ENCODE peak calls at places on chromosomes 6 and 20, in ten cellular contexts. One of them, this sample, is unnamed.

GRCh38 chr20:24704899-24705298 is 235.5 kb downstream of the SYNDIG1 start:
- DNase-seq in CD14-positive monocyte: no peak
- DNase-seq in Calu3: no peak
- DNase-seq in NT2/D1: no peak
- DNase-seq in stimulated activated CD4-positive, alpha-beta T cell treated with anti-CD3 and anti-CD28 coated beads, TNF-alpha, amount 100 ng/mL, for 24 hours: no peak
- DNase-seq in A549: no peak
- DNase-seq in stimulated activated CD8-positive, alpha-beta memory T cell treated with anti-CD3 and anti-CD28 coated beads, Interleukin-15, amount 100 ng/mL, for 24 hours: no peak
- DNase-seq in ELR: no peak
- DNase-seq in K562: no peak
- DNase-seq in SJSA1: no peak
- DNase-seq in this sample: no peak

GRCh38 chr6:139368661-139369060 is 5.8 kb downstream of the CITED2 start:
- DNase-seq in stimulated activated CD8-positive, alpha-beta memory T cell treated with anti-CD3 and anti-CD28 coated beads, Interleukin-15, amount 100 ng/mL, for 24 hours: no peak
- DNase-seq in K562: no peak
- DNase-seq in A549: no peak
- DNase-seq in stimulated activated CD4-positive, alpha-beta T cell treated with anti-CD3 and anti-CD28 coated beads, TNF-alpha, amount 100 ng/mL, for 24 hours: no peak
- DNase-seq in Calu3: no peak
- DNase-seq in CD14-positive monocyte: no peak
- DNase-seq in SJSA1: no peak
- DNase-seq in NT2/D1: no peak
- DNase-seq in ELR: no peak
- DNase-seq in this sample: no peak

GRCh38 chr6:48570656-48571055 is 459.7 kb upstream of the PTCHD4 start:
- DNase-seq in K562: no peak
- DNase-seq in ELR: no peak
- DNase-seq in stimulated activated CD4-positive, alpha-beta T cell treated with anti-CD3 and anti-CD28 coated beads, TNF-alpha, amount 100 ng/mL, for 24 hours: no peak
- DNase-seq in NT2/D1: no peak
- DNase-seq in CD14-positive monocyte: no peak
- DNase-seq in Calu3: no peak
- DNase-seq in SJSA1: no peak
- DNase-seq in A549: no peak
- DNase-seq in stimulated activated CD8-positive, alpha-beta memory T cell treated with anti-CD3 and anti-CD28 coated beads, Interleukin-15, amount 100 ng/mL, for 24 hours: no peak
- DNase-seq in this sample: no peak

GRCh38 chr20:34061695-34062094 is 50.3 kb downstream of the EIF2S2 start:
- DNase-seq in CD14-positive monocyte: no peak
- DNase-seq in A549: no peak
- DNase-seq in Calu3: no peak
- DNase-seq in ELR: no peak
- DNase-seq in NT2/D1: no peak
- DNase-seq in stimulated activated CD8-positive, alpha-beta memory T cell treated with anti-CD3 and anti-CD28 coated beads, Interleukin-15, amount 100 ng/mL, for 24 hours: no peak
- DNase-seq in stimulated activated CD4-positive, alpha-beta T cell treated with anti-CD3 and anti-CD28 coated beads, TNF-alpha, amount 100 ng/mL, for 24 hours: no peak
- DNase-seq in SJSA1: no peak
- DNase-seq in K562: no peak
- DNase-seq in this sample: no peak

GRCh38 chr6:122609881-122610689 is at the start of gene PKIB:
- DNase-seq in ELR: peak; percentile 88
- DNase-seq in Calu3: peak; percentile 87
- DNase-seq in A549: peak; percentile 60
- DNase-seq in stimulated activated CD4-positive, alpha-beta T cell treated with anti-CD3 and anti-CD28 coated beads, TNF-alpha, amount 100 ng/mL, for 24 hours: peak; percentile 11
- DNase-seq in NT2/D1: no peak
- DNase-seq in CD14-positive monocyte: peak; percentile 47
- DNase-seq in stimulated activated CD8-positive, alpha-beta memory T cell treated with anti-CD3 and anti-CD28 coated beads, Interleukin-15, amount 100 ng/mL, for 24 hours: peak; percentile 2
- DNase-seq in K562: peak; percentile 22
- DNase-seq in SJSA1: peak; percentile 64
- DNase-seq in this sample: peak; percentile 37

GRCh38 chr20:57482148-57482547 is 42.8 kb downstream of the CTCFL start:
- DNase-seq in stimulated activated CD8-positive, alpha-beta memory T cell treated with anti-CD3 and anti-CD28 coated beads, Interleukin-15, amount 100 ng/mL, for 24 hours: no peak
- DNase-seq in CD14-positive monocyte: no peak
- DNase-seq in ELR: no peak
- DNase-seq in A549: no peak
- DNase-seq in NT2/D1: no peak
- DNase-seq in SJSA1: no peak
- DNase-seq in Calu3: peak; percentile 33
- DNase-seq in K562: no peak
- DNase-seq in stimulated activated CD4-positive, alpha-beta T cell treated with anti-CD3 and anti-CD28 coated beads, TNF-alpha, amount 100 ng/mL, for 24 hours: no peak
- DNase-seq in this sample: no peak

GRCh38 chr6:56875961-56876360 is 78.9 kb upstream of the BEND6 start:
- DNase-seq in ELR: no peak
- DNase-seq in K562: no peak
- DNase-seq in NT2/D1: no peak
- DNase-seq in CD14-positive monocyte: no peak
- DNase-seq in stimulated activated CD8-positive, alpha-beta memory T cell treated with anti-CD3 and anti-CD28 coated beads, Interleukin-15, amount 100 ng/mL, for 24 hours: no peak
- DNase-seq in SJSA1: no peak
- DNase-seq in A549: peak; percentile 57
- DNase-seq in stimulated activated CD4-positive, alpha-beta T cell treated with anti-CD3 and anti-CD28 coated beads, TNF-alpha, amount 100 ng/mL, for 24 hours: no peak
- DNase-seq in Calu3: no peak
- DNase-seq in this sample: no peak

GRCh38 chr6:43078651-43079050 is 2.5 kb downstream of the PTK7 start:
- DNase-seq in A549: no peak
- DNase-seq in Calu3: no peak
- DNase-seq in ELR: peak; percentile 26
- DNase-seq in NT2/D1: no peak
- DNase-seq in CD14-positive monocyte: no peak
- DNase-seq in stimulated activated CD8-positive, alpha-beta memory T cell treated with anti-CD3 and anti-CD28 coated beads, Interleukin-15, amount 100 ng/mL, for 24 hours: no peak
- DNase-seq in SJSA1: no peak
- DNase-seq in K562: no peak
- DNase-seq in stimulated activated CD4-positive, alpha-beta T cell treated with anti-CD3 and anti-CD28 coated beads, TNF-alpha, amount 100 ng/mL, for 24 hours: no peak
- DNase-seq in this sample: peak; percentile 32

GRCh38 chr6:55729665-55730064 is 145.7 kb downstream of the BMP5 start:
- DNase-seq in NT2/D1: no peak
- DNase-seq in stimulated activated CD4-positive, alpha-beta T cell treated with anti-CD3 and anti-CD28 coated beads, TNF-alpha, amount 100 ng/mL, for 24 hours: no peak
- DNase-seq in SJSA1: no peak
- DNase-seq in ELR: no peak
- DNase-seq in A549: no peak
- DNase-seq in Calu3: no peak
- DNase-seq in K562: no peak
- DNase-seq in stimulated activated CD8-positive, alpha-beta memory T cell treated with anti-CD3 and anti-CD28 coated beads, Interleukin-15, amount 100 ng/mL, for 24 hours: no peak
- DNase-seq in CD14-positive monocyte: no peak
- DNase-seq in this sample: no peak

GRCh38 chr6:44841829-44842228 is 454.3 kb downstream of the CDC5L start:
- DNase-seq in Calu3: no peak
- DNase-seq in NT2/D1: no peak
- DNase-seq in K562: no peak
- DNase-seq in ELR: no peak
- DNase-seq in SJSA1: no peak
- DNase-seq in A549: no peak
- DNase-seq in stimulated activated CD4-positive, alpha-beta T cell treated with anti-CD3 and anti-CD28 coated beads, TNF-alpha, amount 100 ng/mL, for 24 hours: no peak
- DNase-seq in stimulated activated CD8-positive, alpha-beta memory T cell treated with anti-CD3 and anti-CD28 coated beads, Interleukin-15, amount 100 ng/mL, for 24 hours: no peak
- DNase-seq in CD14-positive monocyte: no peak
- DNase-seq in this sample: no peak

GRCh38 chr20:57040924-57041323 is 225.5 kb downstream of the BMP7 start:
- DNase-seq in ELR: peak; percentile 95
- DNase-seq in stimulated activated CD8-positive, alpha-beta memory T cell treated with anti-CD3 and anti-CD28 coated beads, Interleukin-15, amount 100 ng/mL, for 24 hours: no peak
- DNase-seq in NT2/D1: no peak
- DNase-seq in A549: no peak
- DNase-seq in stimulated activated CD4-positive, alpha-beta T cell treated with anti-CD3 and anti-CD28 coated beads, TNF-alpha, amount 100 ng/mL, for 24 hours: no peak
- DNase-seq in Calu3: no peak
- DNase-seq in SJSA1: no peak
- DNase-seq in K562: no peak
- DNase-seq in CD14-positive monocyte: peak; percentile 19
- DNase-seq in this sample: peak; percentile 51

GRCh38 chr6:97689078-97689754 is 406.2 kb upstream of the MMS22L start:
- DNase-seq in A549: no peak
- DNase-seq in CD14-positive monocyte: no peak
- DNase-seq in Calu3: no peak
- DNase-seq in stimulated activated CD8-positive, alpha-beta memory T cell treated with anti-CD3 and anti-CD28 coated beads, Interleukin-15, amount 100 ng/mL, for 24 hours: no peak
- DNase-seq in ELR: no peak
- DNase-seq in K562: no peak
- DNase-seq in NT2/D1: no peak
- DNase-seq in SJSA1: no peak
- DNase-seq in stimulated activated CD4-positive, alpha-beta T cell treated with anti-CD3 and anti-CD28 coated beads, TNF-alpha, amount 100 ng/mL, for 24 hours: no peak
- DNase-seq in this sample: no peak

GRCh38 chr6:106287215-106287614 is 38.3 kb downstream of the ATG5 start:
- DNase-seq in A549: no peak
- DNase-seq in stimulated activated CD4-positive, alpha-beta T cell treated with anti-CD3 and anti-CD28 coated beads, TNF-alpha, amount 100 ng/mL, for 24 hours: no peak
- DNase-seq in CD14-positive monocyte: no peak
- DNase-seq in SJSA1: no peak
- DNase-seq in NT2/D1: no peak
- DNase-seq in Calu3: no peak
- DNase-seq in ELR: no peak
- DNase-seq in K562: no peak
- DNase-seq in stimulated activated CD8-positive, alpha-beta memory T cell treated with anti-CD3 and anti-CD28 coated beads, Interleukin-15, amount 100 ng/mL, for 24 hours: no peak
- DNase-seq in this sample: no peak

GRCh38 chr6:35496851-35497570 is at the start of gene TEAD3:
- DNase-seq in A549: peak; percentile 63
- DNase-seq in stimulated activated CD4-positive, alpha-beta T cell treated with anti-CD3 and anti-CD28 coated beads, TNF-alpha, amount 100 ng/mL, for 24 hours: no peak
- DNase-seq in CD14-positive monocyte: no peak
- DNase-seq in stimulated activated CD8-positive, alpha-beta memory T cell treated with anti-CD3 and anti-CD28 coated beads, Interleukin-15, amount 100 ng/mL, for 24 hours: peak; percentile 21
- DNase-seq in NT2/D1: peak; percentile 68
- DNase-seq in Calu3: peak; percentile 84
- DNase-seq in SJSA1: peak; percentile 74
- DNase-seq in ELR: peak; percentile 77
- DNase-seq in K562: peak; percentile 98
- DNase-seq in this sample: peak; percentile 36

GRCh38 chr6:17278289-17279061 is 2.7 kb upstream of the RBM24 start:
- DNase-seq in K562: no peak
- DNase-seq in CD14-positive monocyte: no peak
- DNase-seq in ELR: peak; percentile 93
- DNase-seq in NT2/D1: no peak
- DNase-seq in stimulated activated CD4-positive, alpha-beta T cell treated with anti-CD3 and anti-CD28 coated beads, TNF-alpha, amount 100 ng/mL, for 24 hours: no peak
- DNase-seq in A549: no peak
- DNase-seq in stimulated activated CD8-positive, alpha-beta memory T cell treated with anti-CD3 and anti-CD28 coated beads, Interleukin-15, amount 100 ng/mL, for 24 hours: no peak
- DNase-seq in Calu3: no peak
- DNase-seq in SJSA1: peak; percentile 82
- DNase-seq in this sample: peak; percentile 31

GRCh38 chr6:128597956-128598355 is 77.6 kb upstream of the PTPRK start:
- DNase-seq in SJSA1: no peak
- DNase-seq in CD14-positive monocyte: no peak
- DNase-seq in NT2/D1: no peak
- DNase-seq in Calu3: no peak
- DNase-seq in ELR: peak; percentile 23
- DNase-seq in stimulated activated CD4-positive, alpha-beta T cell treated with anti-CD3 and anti-CD28 coated beads, TNF-alpha, amount 100 ng/mL, for 24 hours: no peak
- DNase-seq in K562: no peak
- DNase-seq in A549: no peak
- DNase-seq in stimulated activated CD8-positive, alpha-beta memory T cell treated with anti-CD3 and anti-CD28 coated beads, Interleukin-15, amount 100 ng/mL, for 24 hours: no peak
- DNase-seq in this sample: no peak

GRCh38 chr6:125989631-125990030 is 3.3 kb downstream of the TRMT11 start:
- DNase-seq in Calu3: no peak
- DNase-seq in ELR: peak; percentile 13
- DNase-seq in K562: no peak
- DNase-seq in stimulated activated CD8-positive, alpha-beta memory T cell treated with anti-CD3 and anti-CD28 coated beads, Interleukin-15, amount 100 ng/mL, for 24 hours: no peak
- DNase-seq in CD14-positive monocyte: no peak
- DNase-seq in SJSA1: no peak
- DNase-seq in NT2/D1: no peak
- DNase-seq in A549: no peak
- DNase-seq in stimulated activated CD4-positive, alpha-beta T cell treated with anti-CD3 and anti-CD28 coated beads, TNF-alpha, amount 100 ng/mL, for 24 hours: no peak
- DNase-seq in this sample: no peak

GRCh38 chr20:57501461-57502330 is 23.2 kb downstream of the CTCFL start:
- DNase-seq in NT2/D1: no peak
- DNase-seq in stimulated activated CD4-positive, alpha-beta T cell treated with anti-CD3 and anti-CD28 coated beads, TNF-alpha, amount 100 ng/mL, for 24 hours: no peak
- DNase-seq in SJSA1: peak; percentile 72
- DNase-seq in ELR: peak; percentile 81
- DNase-seq in A549: no peak
- DNase-seq in CD14-positive monocyte: no peak
- DNase-seq in K562: no peak
- DNase-seq in stimulated activated CD8-positive, alpha-beta memory T cell treated with anti-CD3 and anti-CD28 coated beads, Interleukin-15, amount 100 ng/mL, for 24 hours: no peak
- DNase-seq in Calu3: no peak
- DNase-seq in this sample: peak; percentile 8

GRCh38 chr6:166411721-166412151 is 29.0 kb upstream of the MPC1 start:
- DNase-seq in Calu3: no peak
- DNase-seq in K562: no peak
- DNase-seq in A549: no peak
- DNase-seq in stimulated activated CD8-positive, alpha-beta memory T cell treated with anti-CD3 and anti-CD28 coated beads, Interleukin-15, amount 100 ng/mL, for 24 hours: no peak
- DNase-seq in CD14-positive monocyte: no peak
- DNase-seq in SJSA1: no peak
- DNase-seq in ELR: no peak
- DNase-seq in NT2/D1: no peak
- DNase-seq in stimulated activated CD4-positive, alpha-beta T cell treated with anti-CD3 and anti-CD28 coated beads, TNF-alpha, amount 100 ng/mL, for 24 hours: no peak
- DNase-seq in this sample: no peak

GRCh38 chr20:51315390-51315789 is 227.1 kb downstream of the NFATC2 start:
- DNase-seq in stimulated activated CD8-positive, alpha-beta memory T cell treated with anti-CD3 and anti-CD28 coated beads, Interleukin-15, amount 100 ng/mL, for 24 hours: no peak
- DNase-seq in SJSA1: no peak
- DNase-seq in CD14-positive monocyte: no peak
- DNase-seq in NT2/D1: no peak
- DNase-seq in K562: no peak
- DNase-seq in ELR: no peak
- DNase-seq in Calu3: no peak
- DNase-seq in A549: no peak
- DNase-seq in stimulated activated CD4-positive, alpha-beta T cell treated with anti-CD3 and anti-CD28 coated beads, TNF-alpha, amount 100 ng/mL, for 24 hours: no peak
- DNase-seq in this sample: no peak

GRCh38 chr20:61297981-61298380 is 45.9 kb downstream of the CDH4 start:
- DNase-seq in K562: no peak
- DNase-seq in SJSA1: peak; percentile 87
- DNase-seq in Calu3: no peak
- DNase-seq in CD14-positive monocyte: no peak
- DNase-seq in NT2/D1: no peak
- DNase-seq in stimulated activated CD8-positive, alpha-beta memory T cell treated with anti-CD3 and anti-CD28 coated beads, Interleukin-15, amount 100 ng/mL, for 24 hours: no peak
- DNase-seq in A549: no peak
- DNase-seq in stimulated activated CD4-positive, alpha-beta T cell treated with anti-CD3 and anti-CD28 coated beads, TNF-alpha, amount 100 ng/mL, for 24 hours: no peak
- DNase-seq in ELR: peak; percentile 93
- DNase-seq in this sample: peak; percentile 9

GRCh38 chr20:3765171-3765887 is 2.2 kb downstream of the ADISSP start:
- DNase-seq in SJSA1: no peak
- DNase-seq in stimulated activated CD8-positive, alpha-beta memory T cell treated with anti-CD3 and anti-CD28 coated beads, Interleukin-15, amount 100 ng/mL, for 24 hours: no peak
- DNase-seq in K562: no peak
- DNase-seq in NT2/D1: no peak
- DNase-seq in Calu3: no peak
- DNase-seq in ELR: no peak
- DNase-seq in CD14-positive monocyte: no peak
- DNase-seq in stimulated activated CD4-positive, alpha-beta T cell treated with anti-CD3 and anti-CD28 coated beads, TNF-alpha, amount 100 ng/mL, for 24 hours: no peak
- DNase-seq in A549: no peak
- DNase-seq in this sample: no peak

GRCh38 chr20:62792182-62792939 is 3.9 kb upstream of the MRGBP start:
- DNase-seq in Calu3: peak; percentile 36
- DNase-seq in K562: no peak
- DNase-seq in NT2/D1: no peak
- DNase-seq in ELR: peak; percentile 83
- DNase-seq in stimulated activated CD8-positive, alpha-beta memory T cell treated with anti-CD3 and anti-CD28 coated beads, Interleukin-15, amount 100 ng/mL, for 24 hours: no peak
- DNase-seq in CD14-positive monocyte: no peak
- DNase-seq in SJSA1: no peak
- DNase-seq in A549: no peak
- DNase-seq in stimulated activated CD4-positive, alpha-beta T cell treated with anti-CD3 and anti-CD28 coated beads, TNF-alpha, amount 100 ng/mL, for 24 hours: no peak
- DNase-seq in this sample: peak; percentile 73

GRCh38 chr20:37714973-37715657 is 21.3 kb downstream of the CTNNBL1 start:
- DNase-seq in stimulated activated CD8-positive, alpha-beta memory T cell treated with anti-CD3 and anti-CD28 coated beads, Interleukin-15, amount 100 ng/mL, for 24 hours: no peak
- DNase-seq in A549: no peak
- DNase-seq in Calu3: no peak
- DNase-seq in stimulated activated CD4-positive, alpha-beta T cell treated with anti-CD3 and anti-CD28 coated beads, TNF-alpha, amount 100 ng/mL, for 24 hours: no peak
- DNase-seq in K562: no peak
- DNase-seq in NT2/D1: no peak
- DNase-seq in CD14-positive monocyte: no peak
- DNase-seq in ELR: peak; percentile 67
- DNase-seq in SJSA1: no peak
- DNase-seq in this sample: no peak

GRCh38 chr6:111484655-111484974 is 1.6 kb upstream of the REV3L start:
- DNase-seq in Calu3: no peak
- DNase-seq in A549: no peak
- DNase-seq in ELR: peak; percentile 28
- DNase-seq in CD14-positive monocyte: no peak
- DNase-seq in stimulated activated CD4-positive, alpha-beta T cell treated with anti-CD3 and anti-CD28 coated beads, TNF-alpha, amount 100 ng/mL, for 24 hours: no peak
- DNase-seq in NT2/D1: no peak
- DNase-seq in stimulated activated CD8-positive, alpha-beta memory T cell treated with anti-CD3 and anti-CD28 coated beads, Interleukin-15, amount 100 ng/mL, for 24 hours: no peak
- DNase-seq in SJSA1: no peak
- DNase-seq in K562: no peak
- DNase-seq in this sample: no peak

GRCh38 chr20:41411458-41411857 is 44.8 kb upstream of the EMILIN3 start:
- DNase-seq in NT2/D1: no peak
- DNase-seq in SJSA1: no peak
- DNase-seq in Calu3: no peak
- DNase-seq in stimulated activated CD4-positive, alpha-beta T cell treated with anti-CD3 and anti-CD28 coated beads, TNF-alpha, amount 100 ng/mL, for 24 hours: no peak
- DNase-seq in A549: no peak
- DNase-seq in stimulated activated CD8-positive, alpha-beta memory T cell treated with anti-CD3 and anti-CD28 coated beads, Interleukin-15, amount 100 ng/mL, for 24 hours: no peak
- DNase-seq in K562: no peak
- DNase-seq in ELR: peak; percentile 61
- DNase-seq in CD14-positive monocyte: no peak
- DNase-seq in this sample: no peak

GRCh38 chr20:25249198-25249931 is 1.5 kb downstream of the PYGB start:
- DNase-seq in ELR: peak; percentile 22
- DNase-seq in A549: no peak
- DNase-seq in SJSA1: no peak
- DNase-seq in stimulated activated CD4-positive, alpha-beta T cell treated with anti-CD3 and anti-CD28 coated beads, TNF-alpha, amount 100 ng/mL, for 24 hours: no peak
- DNase-seq in Calu3: no peak
- DNase-seq in stimulated activated CD8-positive, alpha-beta memory T cell treated with anti-CD3 and anti-CD28 coated beads, Interleukin-15, amount 100 ng/mL, for 24 hours: no peak
- DNase-seq in K562: no peak
- DNase-seq in NT2/D1: no peak
- DNase-seq in CD14-positive monocyte: no peak
- DNase-seq in this sample: no peak

GRCh38 chr6:150934380-150934779 is 68.9 kb downstream of the MTHFD1L start:
- DNase-seq in A549: peak; percentile 45
- DNase-seq in SJSA1: no peak
- DNase-seq in ELR: peak; percentile 89
- DNase-seq in Calu3: no peak
- DNase-seq in NT2/D1: no peak
- DNase-seq in CD14-positive monocyte: no peak
- DNase-seq in K562: no peak
- DNase-seq in stimulated activated CD4-positive, alpha-beta T cell treated with anti-CD3 and anti-CD28 coated beads, TNF-alpha, amount 100 ng/mL, for 24 hours: no peak
- DNase-seq in stimulated activated CD8-positive, alpha-beta memory T cell treated with anti-CD3 and anti-CD28 coated beads, Interleukin-15, amount 100 ng/mL, for 24 hours: no peak
- DNase-seq in this sample: peak; percentile 89